ENCODE peak calls at places on chromosome 13, in ten cellular contexts. R is AG04450; X is CD8-positive, alpha-beta T cell; T is upper lobe of right lung; G is H1; S is BE2C; H is A549; Q is fibroblast of lung; J is astrocyte; F is left ventricle myocardium inferior. C is an unnamed sample.

GRCh38 chr13:91032104-91032503 is 315.4 kb upstream of the MIR17HG start:
- DNase-seq in T (no peak), X (no peak), R (no peak), J (no peak), S (no peak), Q (no peak), G (no peak), F (no peak), H (no peak), C (no peak)

GRCh38 chr13:50919291-50919690 is 9.7 kb downstream of the RNASEH2B start:
- DNase-seq in R (no peak), G (no peak), X (no peak), Q (no peak), S (no peak), F (no peak), T (no peak), H (no peak), J (no peak), C (no peak)

GRCh38 chr13:25920277-25920676 is 131.5 kb downstream of the SHISA2 start:
- DNase-seq in T (no peak), H (no peak), Q (no peak), R (no peak), F (no peak), S (no peak), J (no peak), X (no peak), G (no peak), C (no peak)

GRCh38 chr13:113625965-113626661 is 31.9 kb downstream of the ATP4B start:
- DNase-seq in Q (peak), J (peak), H (no peak), T (no peak), G (no peak), S (no peak), R (no peak), X (no peak), F (peak), C (no peak)

GRCh38 chr13:87123987-87124784 is 547.0 kb upstream of the SLITRK5 start:
- DNase-seq in F (peak), G (peak), X (no peak), T (no peak), Q (peak), H (peak), S (no peak), R (peak), J (peak), C (peak)

GRCh38 chr13:46698015-46698414 is 98.9 kb downstream of the ESD start:
- DNase-seq in S (no peak), F (peak), X (no peak), J (no peak), G (no peak), R (no peak), Q (no peak), H (no peak), T (no peak), C (no peak)

GRCh38 chr13:85638815-85639393 is 160.3 kb downstream of the SLITRK6 start:
- DNase-seq in J (no peak), X (no peak), S (no peak), Q (no peak), F (no peak), T (peak), G (no peak), R (no peak), H (no peak), C (no peak)

GRCh38 chr13:65725001-65725400 is 1505.1 kb downstream of the PCDH9 start:
- DNase-seq in Q (peak), X (no peak), J (peak), T (no peak), F (no peak), H (no peak), G (no peak), S (no peak), R (no peak), C (peak)

GRCh38 chr13:27481766-27482165 is 31.4 kb upstream of the MTIF3 start:
- DNase-seq in X (no peak), G (peak), F (peak), H (peak), R (no peak), T (peak), Q (peak), S (peak), J (no peak), C (no peak)

GRCh38 chr13:98512774-98513327 is 64.1 kb downstream of the STK24 start:
- DNase-seq in S (no peak), F (no peak), Q (no peak), X (no peak), J (no peak), T (peak), G (no peak), R (no peak), H (no peak), C (no peak)

GRCh38 chr13:111965466-111966214 is 101.3 kb upstream of the SOX1 start:
- DNase-seq in H (no peak), X (no peak), T (no peak), S (no peak), F (no peak), J (no peak), R (no peak), G (no peak), Q (no peak), C (no peak)

GRCh38 chr13:50081899-50082425 is 66.7 kb downstream of the KCNRG start:
- DNase-seq in G (peak), H (peak), T (peak), R (peak), S (peak), F (peak), Q (peak), X (peak), J (peak), C (peak)

GRCh38 chr13:59458908-59459579 is 704.7 kb downstream of the DIAPH3 start:
- DNase-seq in Q (peak), H (no peak), F (no peak), X (no peak), J (peak), G (no peak), R (peak), S (no peak), T (no peak), C (peak)

GRCh38 chr13:41457589-41458186 is 338 bp downstream of the RGCC start:
- DNase-seq in J (no peak), F (peak), X (peak), R (no peak), Q (no peak), H (no peak), S (no peak), T (peak), G (no peak), C (no peak)

GRCh38 chr13:51769455-51770127 is 34.4 kb downstream of the DHRS12 start:
- DNase-seq in F (peak), T (peak), X (no peak), R (no peak), G (no peak), Q (no peak), H (no peak), J (no peak), S (no peak), C (no peak)

GRCh38 chr13:38763446-38764381 is 76.8 kb downstream of the FREM2 start:
- DNase-seq in R (no peak), G (peak), S (peak), F (no peak), J (peak), H (peak), T (no peak), Q (peak), X (no peak), C (no peak)

GRCh38 chr13:84430441-84430840 is 548.2 kb upstream of the SLITRK1 start:
- DNase-seq in J (no peak), S (no peak), Q (no peak), T (no peak), H (no peak), X (no peak), F (no peak), R (no peak), G (no peak), C (no peak)

GRCh38 chr13:84433024-84433423 is 550.8 kb upstream of the SLITRK1 start:
- DNase-seq in G (no peak), S (no peak), Q (peak), X (no peak), J (peak), T (no peak), R (peak), F (no peak), H (no peak), C (peak)

GRCh38 chr13:84431646-84432045 is 549.4 kb upstream of the SLITRK1 start:
- DNase-seq in F (no peak), R (no peak), G (no peak), X (no peak), T (no peak), H (no peak), S (no peak), Q (no peak), J (peak), C (peak)

GRCh38 chr13:84430015-84430414 is 547.7 kb upstream of the SLITRK1 start:
- DNase-seq in H (no peak), X (no peak), F (no peak), J (peak), Q (no peak), G (no peak), S (no peak), R (no peak), T (no peak), C (no peak)
- H3K4me3 ChIP-seq in H (no peak), X (no peak), F (no peak), J (no peak), Q (no peak), G (no peak), S (no peak), R (no peak), T (no peak), C (no peak)

DNA sequence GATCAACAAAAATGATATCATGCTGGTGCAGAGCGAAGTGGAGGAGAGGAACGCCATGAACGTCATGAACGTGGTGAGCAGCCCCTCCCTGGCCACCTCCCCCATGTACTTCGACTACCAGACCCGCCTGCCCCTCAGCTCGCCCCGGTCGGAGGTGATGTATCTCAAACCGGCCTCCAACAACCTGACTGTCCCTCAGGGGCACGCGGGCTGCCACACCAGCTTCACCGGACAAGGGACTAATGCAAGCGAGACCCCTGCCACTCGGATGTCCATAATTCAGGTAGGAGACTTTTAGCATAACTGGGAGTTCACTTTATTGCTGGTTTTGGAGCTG is 3.3 kb downstream of the PCDH17 start:
- DNase-seq in Q (no peak), S (peak), G (no peak), T (peak), R (no peak), F (no peak), H (no peak), J (no peak), X (no peak), C (no peak)
- H3K4me3 ChIP-seq in Q (no peak), S (peak), G (no peak), T (peak), R (no peak), F (peak), H (no peak), J (peak), X (no peak), C (no peak)

DNA sequence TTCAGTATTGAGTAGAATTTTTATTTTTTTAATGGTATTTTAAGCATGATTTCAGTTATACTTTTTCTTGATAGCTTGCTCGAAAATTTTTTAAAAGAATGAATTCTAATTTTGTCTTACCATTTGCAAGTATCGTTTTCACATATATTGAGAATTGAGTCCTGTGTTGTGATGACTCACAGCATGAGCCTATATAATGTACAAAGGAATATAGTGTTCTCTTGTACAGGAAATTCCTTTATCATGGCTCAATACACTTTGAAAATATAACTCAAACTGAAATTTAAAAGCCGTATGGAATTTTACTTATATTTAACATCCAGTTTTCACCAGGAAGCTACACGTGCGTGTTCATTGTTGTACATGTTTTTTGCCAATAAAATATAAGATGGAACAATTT is 161.1 kb upstream of the TMTC4 start:
- DNase-seq in H (no peak), G (no peak), R (no peak), Q (no peak), X (no peak), J (no peak), T (no peak), S (no peak), F (no peak), C (peak)
- H3K4me3 ChIP-seq in H (no peak), G (no peak), R (no peak), Q (no peak), X (no peak), J (no peak), T (no peak), S (no peak), F (no peak), C (no peak)

DNA sequence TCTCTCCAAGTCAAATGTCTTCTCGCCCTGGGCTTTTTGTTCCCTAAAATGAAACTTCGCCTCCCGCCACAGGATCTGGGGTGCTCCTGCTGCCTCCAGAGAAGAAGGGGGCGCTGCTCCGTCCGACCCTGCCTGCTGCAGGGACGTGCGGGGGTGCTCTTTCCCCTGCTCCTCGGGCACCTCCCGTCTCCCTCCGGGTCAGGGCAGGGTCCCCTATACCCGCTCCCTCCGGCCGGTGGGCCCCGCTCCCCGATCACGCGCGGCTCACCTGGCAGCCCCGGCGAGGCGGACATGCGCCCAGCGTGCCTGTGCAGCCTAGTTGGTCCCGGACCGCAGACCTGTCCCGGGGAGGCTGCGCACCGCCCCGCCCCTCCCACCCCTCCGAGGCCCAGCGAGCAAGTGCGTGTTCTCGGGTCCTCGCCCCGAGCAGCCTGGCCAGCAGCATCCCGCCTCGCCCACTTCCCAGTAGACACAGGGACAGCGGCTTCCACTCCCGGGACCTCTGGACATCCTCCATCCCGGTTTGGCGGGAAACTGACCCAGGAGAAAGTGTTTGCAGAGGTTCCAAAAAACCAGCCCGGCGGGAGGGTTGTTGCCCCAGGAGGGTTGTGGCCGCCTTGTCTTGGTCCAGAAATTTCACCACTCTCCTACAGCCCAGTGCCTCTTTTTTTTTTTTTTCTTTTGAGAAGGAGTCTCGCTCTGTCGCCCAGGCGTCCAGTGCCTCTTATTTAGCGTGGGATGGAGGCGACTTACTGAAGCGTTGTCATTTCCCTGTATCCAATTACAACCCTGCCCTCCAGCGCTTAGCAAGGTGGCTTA is at the start of gene OXGR1:
- DNase-seq in G (no peak), Q (no peak), H (no peak), J (no peak), F (no peak), T (no peak), S (peak), R (no peak), X (no peak), C (no peak)
- H3K4me3 ChIP-seq in G (peak), Q (peak), H (peak), J (peak), F (peak), T (peak), S (peak), R (peak), X (no peak), C (peak)

GRCh38 chr13:30058429-30058828 is 208.0 kb upstream of the UBL3 start:
- DNase-seq in S (no peak), G (no peak), J (no peak), X (no peak), T (no peak), F (no peak), H (no peak), R (no peak), Q (peak), C (no peak)

GRCh38 chr13:30049692-30050091 is 199.3 kb upstream of the UBL3 start:
- DNase-seq in J (no peak), R (no peak), Q (no peak), G (no peak), X (no peak), H (no peak), S (no peak), T (no peak), F (no peak), C (no peak)

GRCh38 chr13:30052127-30052526 is 201.7 kb upstream of the UBL3 start:
- DNase-seq in Q (no peak), J (no peak), T (no peak), F (no peak), R (no peak), G (peak), H (no peak), S (no peak), X (no peak), C (no peak)

GRCh38 chr13:30051531-30052060 is 201.2 kb upstream of the UBL3 start:
- DNase-seq in H (no peak), X (no peak), J (no peak), F (no peak), T (no peak), R (no peak), Q (no peak), S (no peak), G (no peak), C (no peak)

DNA sequence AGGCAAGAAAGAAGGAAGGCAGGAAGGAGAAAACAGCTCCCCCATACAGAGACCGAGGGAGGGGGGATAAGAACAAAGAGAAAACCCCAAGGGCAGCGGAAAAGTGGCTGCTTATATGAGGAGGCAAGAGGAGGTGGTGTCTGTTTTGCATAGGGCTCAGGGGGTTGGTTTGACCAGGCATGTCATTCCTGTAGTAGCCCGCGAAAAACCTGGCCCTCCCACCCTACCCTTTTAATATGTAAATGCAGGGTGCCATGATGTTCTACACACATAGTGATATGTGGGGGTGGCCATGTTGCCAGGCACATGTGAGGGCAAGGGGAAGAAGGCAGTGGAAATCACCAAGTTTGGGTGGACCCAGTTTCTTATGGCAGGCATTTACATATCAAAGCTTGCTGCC is 203.5 kb upstream of the UBL3 start:
- DNase-seq in S (no peak), T (no peak), F (no peak), J (no peak), Q (no peak), G (peak), X (no peak), R (no peak), H (no peak), C (no peak)
- H3K4me3 ChIP-seq in S (no peak), T (no peak), F (no peak), J (no peak), Q (no peak), G (no peak), X (no peak), R (no peak), H (no peak), C (no peak)

GRCh38 chr13:94858856-94859811 is 146.8 kb upstream of the SOX21 start:
- DNase-seq in H (no peak), T (peak), G (no peak), J (peak), R (no peak), F (peak), X (no peak), S (no peak), Q (peak), C (no peak)

GRCh38 chr13:94859812-94860210 is 147.5 kb upstream of the SOX21 start:
- DNase-seq in S (no peak), F (no peak), T (no peak), J (no peak), G (no peak), R (no peak), H (no peak), Q (no peak), X (no peak), C (no peak)

GRCh38 chr13:94860981-94861407 is 148.6 kb upstream of the SOX21 start:
- DNase-seq in G (no peak), J (peak), X (no peak), S (no peak), R (no peak), T (no peak), H (no peak), F (no peak), Q (peak), C (no peak)
- H3K4me3 ChIP-seq in G (no peak), J (peak), X (peak), S (peak), R (peak), T (peak), H (no peak), F (peak), Q (peak), C (peak)

GRCh38 chr13:109759609-109760008 is 26.8 kb downstream of the IRS2 start:
- DNase-seq in R (no peak), Q (no peak), X (no peak), S (no peak), J (no peak), F (no peak), G (no peak), H (no peak), T (no peak), C (no peak)
- H3K4me3 ChIP-seq in R (no peak), Q (no peak), X (no peak), S (no peak), J (no peak), F (no peak), G (no peak), H (no peak), T (no peak), C (no peak)

GRCh38 chr13:107866666-107867623 is 348.4 kb downstream of the LIG4 start:
- DNase-seq in H (no peak), Q (peak), T (peak), F (no peak), G (no peak), J (peak), X (no peak), R (no peak), S (peak), C (no peak)
- H3K4me3 ChIP-seq in H (peak), Q (peak), T (peak), F (peak), G (peak), J (peak), X (no peak), R (peak), S (peak), C (peak)

DNA sequence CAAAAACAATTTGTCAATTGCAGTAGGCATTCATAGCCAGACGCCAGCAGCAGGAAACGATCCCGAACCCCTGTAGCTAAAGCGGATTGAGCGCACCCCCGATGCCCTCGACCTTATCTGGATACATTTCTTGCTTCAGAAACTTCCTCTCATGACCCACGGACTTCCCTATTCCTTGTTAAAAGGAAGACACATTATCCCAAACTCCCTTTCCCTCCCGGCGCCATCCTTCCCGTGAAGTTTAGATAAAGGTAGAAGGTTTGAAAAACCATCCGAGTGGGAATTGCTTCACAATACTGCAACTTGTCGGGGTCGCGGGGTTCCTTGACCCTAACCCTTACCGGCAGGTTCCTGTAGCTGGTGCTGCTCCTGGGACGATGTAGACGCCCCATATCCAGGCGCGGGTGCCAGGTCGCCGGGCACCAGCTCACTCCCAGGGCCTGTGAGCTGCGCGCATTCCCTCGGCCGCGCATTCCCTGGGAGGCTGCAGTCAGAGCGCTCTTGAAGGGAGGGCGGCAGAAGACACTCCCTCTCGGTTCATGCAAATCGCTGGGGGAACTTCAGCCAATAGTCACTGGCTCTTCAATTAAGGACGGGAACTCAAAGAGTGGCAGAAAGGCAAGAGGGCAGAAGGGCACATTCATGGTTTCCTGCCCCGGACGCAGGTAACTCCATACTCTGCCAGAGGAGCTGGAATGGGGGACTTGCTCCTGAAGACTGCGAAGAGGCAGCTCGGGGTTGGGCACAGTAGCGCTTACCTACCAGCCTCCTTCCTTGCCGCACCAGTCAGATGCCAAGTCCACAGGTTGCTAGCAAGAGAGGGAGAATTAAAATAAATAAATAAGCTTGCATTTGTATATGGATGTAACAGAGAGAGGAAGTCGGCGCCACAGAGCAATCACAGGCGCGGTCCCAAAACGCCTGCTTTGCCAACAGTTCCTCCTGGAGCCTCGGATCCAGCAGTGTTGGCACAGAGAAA is 674 bp downstream of the PCDH20 start:
- DNase-seq in T (peak), H (no peak), F (peak), Q (peak), G (peak), X (no peak), J (peak), S (peak), R (no peak), C (no peak)
- H3K4me3 ChIP-seq in T (peak), H (peak), F (peak), Q (no peak), G (peak), X (no peak), J (peak), S (peak), R (no peak), C (peak)

C was measured in skeletal muscle cell.